ENCODE peak calls at places on chromosome 19, in ten cellular contexts. L is transverse colon, S is body of pancreas, D is suprapubic skin, H is heart right ventricle, P is cardiac muscle cell, R is thyroid gland, E is heart left ventricle, Q is lung, V is colonic mucosa. C is an unnamed sample.

GRCh38 chr19:18742838-18743237 is 48.3 kb downstream of the COMP start:
- DNase-seq in L (peak; percentile 71), S (no peak), D (no peak), H (no peak), P (no peak), R (peak; percentile 14), E (no peak), Q (no peak), V (peak; percentile 85), C (no peak)

GRCh38 chr19:55283548-55284393 is at the start of gene BRSK1:
- DNase-seq in L (peak; percentile 60), S (peak; percentile 22), D (no peak), H (peak; percentile 72), P (peak; percentile 70), R (no peak), E (peak; percentile 59), Q (no peak), V (no peak), C (no peak)

GRCh38 chr19:37905936-37906867 is at the start of gene WDR87:
- DNase-seq in L (peak; percentile 55), S (peak; percentile 60), D (peak; percentile 63), H (no peak), P (peak; percentile 17), R (peak; percentile 66), E (peak; percentile 31), Q (peak; percentile 40), V (peak; percentile 46), C (no peak)

GRCh38 chr19:33938821-33939220 is 142.2 kb downstream of the KCTD15 start:
- DNase-seq in L (no peak), S (peak; percentile 96), D (no peak), H (no peak), P (no peak), R (no peak), E (no peak), Q (peak; percentile 36), V (peak; percentile 34), C (no peak)

GRCh38 chr19:10478476-10478875 is 24.7 kb downstream of the KEAP1 start:
- DNase-seq in L (no peak), S (no peak), D (no peak), H (no peak), P (no peak), R (no peak), E (no peak), Q (no peak), V (no peak), C (no peak)

GRCh38 chr19:4164262-4164661 is 10.8 kb downstream of the CREB3L3 start:
- DNase-seq in L (no peak), S (no peak), D (no peak), H (no peak), P (no peak), R (no peak), E (no peak), Q (no peak), V (no peak), C (no peak)

GRCh38 chr19:1189419-1189818 is 15.4 kb upstream of the SBNO2 start:
- DNase-seq in L (no peak), S (no peak), D (no peak), H (no peak), P (no peak), R (peak; percentile 88), E (no peak), Q (no peak), V (no peak), C (no peak)

GRCh38 chr19:35297922-35298321 is 6.0 kb downstream of the MAG start:
- DNase-seq in L (no peak), S (no peak), D (no peak), H (no peak), P (no peak), R (no peak), E (no peak), Q (no peak), V (no peak), C (no peak)

GRCh38 chr19:13795595-13796300 is 505 bp downstream of the ZSWIM4 start:
- DNase-seq in L (no peak), S (peak; percentile 39), D (no peak), H (no peak), P (peak; percentile 25), R (peak; percentile 53), E (no peak), Q (no peak), V (peak; percentile 32), C (no peak)

GRCh38 chr19:39083983-39084731 is at the start of gene ACP7:
- DNase-seq in L (no peak), S (peak; percentile 8), D (no peak), H (no peak), P (no peak), R (no peak), E (no peak), Q (no peak), V (no peak), C (no peak)

GRCh38 chr19:35149463-35149862 is 5.1 kb upstream of the FXYD5 start:
- DNase-seq in L (no peak), S (no peak), D (no peak), H (no peak), P (no peak), R (no peak), E (no peak), Q (no peak), V (no peak), C (no peak)

GRCh38 chr19:33622505-33622808 is 704 bp downstream of the CHST8 start:
- DNase-seq in L (no peak), S (no peak), D (no peak), H (no peak), P (peak; percentile 7), R (no peak), E (no peak), Q (no peak), V (no peak), C (no peak)

GRCh38 chr19:7228935-7229541 is 65.2 kb downstream of the INSR start:
- DNase-seq in L (no peak), S (no peak), D (no peak), H (no peak), P (no peak), R (no peak), E (no peak), Q (no peak), V (no peak), C (no peak)
- H3K4me3 ChIP-seq in L (no peak overlapping the region), S (no peak overlapping the region), D (no peak overlapping the region), H (no peak overlapping the region), P (no peak overlapping the region), R (no peak overlapping the region), E (no peak overlapping the region), Q (no peak overlapping the region), V (no peak overlapping the region), C (no peak overlapping the region)

DNA sequence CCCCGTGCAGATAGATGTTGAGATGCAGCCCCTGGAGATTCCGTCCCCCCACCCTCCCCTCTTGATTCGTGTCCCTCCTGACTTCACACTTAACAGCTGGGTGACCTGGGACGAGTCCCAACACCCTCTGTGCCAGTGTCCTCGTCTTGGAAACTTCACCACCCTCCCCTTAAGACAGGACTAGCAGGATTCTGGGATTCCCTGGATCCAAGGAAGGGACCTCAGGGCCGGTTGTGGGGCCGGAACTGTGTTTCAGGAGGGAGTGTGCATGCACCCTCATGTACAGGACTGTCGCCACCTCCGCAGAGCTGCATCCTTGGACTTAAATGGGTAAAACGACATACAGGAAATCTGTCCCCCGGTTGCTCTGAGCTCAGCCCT is 952 bp downstream of the MYO9B start:
- DNase-seq in L (peak; percentile 27), S (no peak), D (no peak), H (no peak), P (no peak), R (peak; percentile 20), E (no peak), Q (no peak), V (no peak), C (no peak)
- H3K27ac ChIP-seq in L (peak overlapping the region; percentile 90), S (no peak overlapping the region), D (peak overlapping the region; percentile 75), H (peak overlapping the region; percentile 91), P (no peak overlapping the region), R (no peak overlapping the region), E (peak overlapping the region; percentile 89), Q (peak overlapping the region; percentile 86), V (peak overlapping the region; percentile 57), C (peak overlapping the region; percentile 98)

DNA sequence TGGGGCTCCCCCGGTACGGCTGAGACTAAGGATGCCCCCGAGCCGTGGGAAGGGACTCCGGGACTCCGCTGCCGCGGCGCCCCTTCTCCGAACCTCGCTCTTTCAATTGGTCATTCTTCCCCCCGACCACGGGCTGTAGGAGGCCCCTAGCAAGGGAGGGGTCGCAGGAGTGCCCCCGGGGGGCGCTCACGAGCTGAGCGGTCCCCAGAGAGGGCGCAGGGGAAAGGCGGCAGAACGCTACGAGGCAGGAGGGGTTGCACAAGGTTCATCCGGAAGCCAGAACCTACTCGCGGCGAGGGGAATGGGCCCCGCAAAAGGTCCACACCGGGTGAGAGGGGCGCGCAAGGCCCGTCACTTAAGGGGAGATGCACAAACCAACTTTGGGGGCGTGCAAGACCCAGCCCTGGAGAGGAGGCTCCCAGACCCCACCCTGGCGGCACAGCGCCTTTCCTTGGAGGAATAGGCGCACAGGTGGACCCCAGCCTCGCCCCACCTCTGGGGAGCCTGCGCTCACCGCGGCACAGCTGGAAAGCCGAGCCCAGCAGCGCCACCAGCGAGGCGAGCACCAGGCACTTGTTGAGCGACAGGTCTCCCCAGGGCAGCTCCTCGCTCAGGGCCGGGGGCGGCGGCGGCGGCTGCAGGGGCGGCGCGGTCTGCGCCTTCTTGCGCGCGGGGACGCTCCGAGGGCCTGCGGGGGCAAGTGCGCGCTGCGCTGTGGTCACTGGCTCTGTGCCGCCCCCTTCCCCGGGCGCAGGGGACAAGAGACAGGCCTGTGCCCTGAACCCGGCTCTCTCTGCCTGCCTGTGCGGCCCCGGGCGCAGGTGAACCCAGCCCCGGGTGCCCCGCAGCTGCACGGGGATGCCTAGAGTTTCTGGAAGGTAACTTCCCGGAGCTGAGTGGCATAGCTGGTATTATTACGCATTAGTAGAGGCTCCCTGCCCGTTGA is 2.8 kb downstream of the JSRP1 start:
- DNase-seq in L (no peak), S (no peak), D (no peak), H (no peak), P (no peak), R (no peak), E (no peak), Q (no peak), V (no peak), C (no peak)
- TF ChIP-seq CTCF in L (no peak), S (no peak), D (no peak), H (no peak), P (peak; percentile 19), R (no peak), E (no peak), Q (no peak), V (no peak), C (no peak)

GRCh38 chr19:52786078-52786463 is 520 bp downstream of the ZNF600 start:
- DNase-seq in L (peak; percentile 24), S (peak; percentile 5), D (peak; percentile 66), H (no peak), P (no peak), R (peak; percentile 20), E (peak; percentile 28), Q (no peak), V (no peak), C (no peak)

GRCh38 chr19:52789440-52789839 is 2.8 kb upstream of the ZNF600 start:
- DNase-seq in L (no peak), S (no peak), D (no peak), H (no peak), P (no peak), R (no peak), E (no peak), Q (no peak), V (no peak), C (no peak)

DNA sequence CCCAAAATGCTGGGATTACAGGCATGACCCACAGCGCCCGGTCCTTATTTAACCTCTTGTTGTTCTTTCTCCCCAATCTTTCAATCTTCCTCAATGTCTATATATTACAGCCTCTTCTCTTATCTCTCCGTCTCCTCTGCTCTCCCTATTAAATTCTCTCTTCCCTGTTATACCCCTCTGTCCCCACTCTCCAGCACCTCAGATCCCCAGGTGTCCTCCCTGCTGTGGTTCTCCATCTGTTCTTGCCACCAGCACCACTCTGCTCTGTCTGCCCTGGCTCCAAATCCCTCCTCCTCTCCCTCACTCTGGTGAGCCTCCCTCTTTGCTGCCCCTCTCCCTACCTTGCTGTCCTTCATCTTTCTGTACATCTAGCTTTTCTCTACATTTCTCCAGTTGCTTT is 1.1 kb downstream of the ZNF600 start:
- DNase-seq in L (no peak), S (no peak), D (no peak), H (no peak), P (no peak), R (no peak), E (no peak), Q (no peak), V (no peak), C (no peak)
- H3K4me3 ChIP-seq in L (peak overlapping the region; percentile 54), S (no peak overlapping the region), D (peak overlapping the region; percentile 75), H (peak overlapping the region; percentile 71), P (peak overlapping the region; percentile 79), R (peak overlapping the region; percentile 72), E (no peak overlapping the region), Q (no peak overlapping the region), V (peak overlapping the region; percentile 57), C (peak overlapping the region; percentile 80)

C was measured in coronary artery.